ENCODE peak calls at places on chromosomes 13 and 19, in five cellular contexts. P is fibroblast of lung, R is GM23248, S is PC-3, T is kidney. K is an unnamed sample. For H3K4me1, the result is how much of the 10 kb centered on the place peaks cover.

GRCh38 chr19:7977723-7978040 is 27.8 kb downstream of the ELAVL1 start:
- DNase-seq in T (peak), R (no peak), P (no peak), S (no peak), K (no peak)

GRCh38 chr13:45305079-45305478 is 35.9 kb downstream of the TPT1 start:
- DNase-seq in S (no peak), P (no peak), R (no peak), T (no peak), K (no peak)

GRCh38 chr19:2491130-2491801 is 15.3 kb downstream of the GADD45B start:
- DNase-seq in R (peak), T (peak), S (peak), P (peak), K (peak)

GRCh38 chr19:17335575-17335974 is 920 bp upstream of the ANO8 start:
- DNase-seq in P (no peak), T (no peak), S (peak), R (no peak), K (no peak)

GRCh38 chr19:3059653-3060052 is 2.6 kb downstream of the TLE5 start:
- DNase-seq in S (no peak), R (no peak), T (peak), P (no peak), K (no peak)

GRCh38 chr19:36973021-36973843 is 57.1 kb downstream of the ZNF568 start:
- DNase-seq in P (peak), S (no peak), R (peak), T (peak), K (peak)

GRCh38 chr13:112687836-112688559 is 1.8 kb upstream of the ATP11A start:
- DNase-seq in T (no peak), S (no peak), P (no peak), R (no peak), K (no peak)

GRCh38 chr13:42119091-42119490 is 70.6 kb downstream of the DGKH start:
- DNase-seq in R (no peak), S (no peak), T (no peak), P (no peak), K (no peak)

GRCh38 chr13:25905411-25906010 is 146.3 kb downstream of the SHISA2 start:
- DNase-seq in P (no peak), S (peak), T (no peak), R (no peak), K (no peak)

GRCh38 chr13:32549788-32550187 is 11.2 kb upstream of the N4BP2L2 start:
- DNase-seq in T (no peak), P (no peak), R (no peak), S (no peak), K (no peak)

GRCh38 chr13:37208052-37208451 is 102.6 kb upstream of the CSNK1A1L start:
- DNase-seq in T (no peak), P (peak), S (no peak), R (no peak), K (no peak)
- H3K4me3 ChIP-seq in T (no peak), P (no peak), S (no peak), R (no peak), K (no peak)

GRCh38 chr19:46834984-46835383 is 15.7 kb downstream of the AP2S1 start:
- DNase-seq in T (no peak), P (no peak), R (no peak), S (no peak), K (no peak)
- H3K9ac ChIP-seq in T (no peak), P (no peak), R (no peak), S (no peak), K (no peak)

GRCh38 chr13:99436013-99436412 is 65.3 kb upstream of the TM9SF2 start:
- DNase-seq in S (peak), T (no peak), R (no peak), P (no peak), K (no peak)
- H3K4me1 ChIP-seq in S (under half), T (under half), R (under half), P (under half), K (under half)

GRCh38 chr19:14197882-14198281 is 8.1 kb downstream of the ADGRL1 start:
- DNase-seq in R (no peak), S (no peak), P (no peak), T (peak), K (no peak)

GRCh38 chr19:14198384-14199376 is 7.3 kb downstream of the ADGRL1 start:
- DNase-seq in T (peak), S (no peak), R (no peak), P (no peak), K (peak)

DNA sequence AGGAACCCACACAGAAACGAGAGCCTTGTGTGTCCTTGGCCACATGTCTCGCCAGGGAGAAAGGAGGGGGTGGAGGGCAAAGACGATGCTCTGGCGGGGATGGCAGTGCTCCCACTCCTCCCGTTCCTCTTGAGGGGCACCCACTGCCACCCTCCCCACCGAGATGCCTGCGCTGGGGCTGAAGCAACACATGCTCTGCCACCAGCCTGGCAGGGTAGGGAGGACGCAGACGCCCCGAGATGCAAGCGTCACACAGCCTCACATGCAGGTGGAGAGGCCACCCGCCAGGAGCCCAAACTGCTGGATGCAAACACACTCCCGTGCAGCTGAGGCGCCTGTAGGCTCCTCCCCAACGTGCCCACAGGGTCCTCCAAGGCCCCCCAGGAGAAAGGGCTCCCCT is 2.7 kb downstream of the ADGRL1 start:
- DNase-seq in S (no peak), T (no peak), P (no peak), R (no peak), K (no peak)
- H3K4me3 ChIP-seq in S (no peak), T (no peak), P (no peak), R (no peak), K (no peak)

GRCh38 chr13:21074601-21075302 is 13.4 kb upstream of the LATS2 start:
- DNase-seq in T (no peak), R (peak), P (no peak), S (no peak), K (no peak)
- H3K9ac ChIP-seq in T (no peak), R (peak), P (no peak), S (no peak), K (peak)

GRCh38 chr19:15401397-15401710 is 17.4 kb downstream of the AKAP8L start:
- DNase-seq in P (no peak), T (no peak), S (no peak), R (no peak), K (no peak)

GRCh38 chr19:15398501-15399233 is 19.1 kb upstream of the AKAP8 start:
- DNase-seq in S (no peak), P (no peak), T (no peak), R (no peak), K (no peak)

GRCh38 chr19:15400521-15401396 is 18.0 kb downstream of the AKAP8L start:
- DNase-seq in P (no peak), T (no peak), S (no peak), R (no peak), K (no peak)

GRCh38 chr19:15399234-15399515 is 19.6 kb upstream of the AKAP8 start:
- DNase-seq in T (no peak), R (no peak), S (no peak), P (no peak), K (no peak)

GRCh38 chr19:15399635-15400034 is 19.2 kb downstream of the AKAP8L start:
- DNase-seq in R (no peak), P (no peak), S (no peak), T (no peak), K (no peak)
- H3K4me1 ChIP-seq in R (under half), P (under half), S (under half), T (under half), K (under half)

DNA sequence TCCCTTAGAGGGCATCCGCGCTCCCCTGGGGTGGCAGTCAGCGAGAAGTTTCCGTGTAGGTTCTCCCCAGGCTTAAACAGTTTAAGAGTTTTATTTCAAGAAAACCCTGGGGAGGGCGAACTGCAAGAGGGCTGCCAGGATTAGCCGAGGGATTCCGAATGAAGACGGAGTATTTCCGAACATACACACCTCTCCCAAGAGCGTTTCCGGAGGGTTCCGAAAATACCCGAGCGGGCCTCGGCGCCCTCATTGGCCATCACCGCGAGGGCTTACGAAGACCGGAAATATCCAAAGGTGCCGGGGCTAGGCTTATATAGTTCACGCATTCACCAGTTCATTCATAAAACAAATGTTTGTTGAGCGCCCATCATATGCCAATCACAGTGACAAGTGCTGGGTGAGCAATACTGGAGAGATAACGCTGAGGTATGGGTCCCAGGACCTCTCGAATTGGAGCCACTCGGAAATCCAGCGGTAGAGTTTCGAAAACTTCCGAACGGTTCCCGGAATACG is 440 bp upstream of the RPL28 start:
- DNase-seq in S (peak), T (peak), P (peak), R (peak), K (peak)
- H3K4me3 ChIP-seq in S (peak), T (peak), P (peak), R (peak), K (peak)

GRCh38 chr19:10424011-10424637 is 3.8 kb downstream of the PDE4A start:
- DNase-seq in T (peak), P (peak), R (peak), S (peak), K (peak)
- H3K9ac ChIP-seq in T (no peak), P (no peak), R (no peak), S (no peak), K (no peak)

K was measured in adipocyte.